ENCODE peak calls at places on chromosomes 11 and 22, in four cellular contexts. Z is aorta, N is heart left ventricle, Y is mucosa of descending colon. W is an unnamed sample. For H3K4me1 and H3K9me3, the result is how much of the 10 kb centered on the place peaks cover.

GRCh38 chr11:108933630-108934029 is 268.8 kb downstream of the DDX10 start:
- DNase-seq in Y (no peak), N (no peak), Z (no peak), W (no peak)

GRCh38 chr11:128802358-128802981 is 64.6 kb downstream of the KCNJ1 start:
- DNase-seq in Z (no peak), N (no peak), Y (peak), W (no peak)

GRCh38 chr11:45489281-45489906 is 176.0 kb downstream of the CHST1 start:
- DNase-seq in Y (no peak), Z (no peak), N (no peak), W (no peak)

GRCh38 chr11:116515666-116516184 is 257.1 kb downstream of the BUD13 start:
- DNase-seq in N (no peak), Z (no peak), Y (peak), W (no peak)

GRCh38 chr11:107695446-107695845 is 16.4 kb downstream of the SLN start:
- DNase-seq in N (no peak), Z (no peak), Y (no peak), W (no peak)

GRCh38 chr11:134562941-134563471 is 151.0 kb upstream of the B3GAT1 start:
- DNase-seq in Y (no peak), Z (peak), N (no peak), W (no peak)

GRCh38 chr11:17596310-17596669 is 49.2 kb downstream of the OTOG start:
- DNase-seq in Z (peak), N (peak), Y (no peak), W (no peak)

GRCh38 chr22:43002198-43002577 is 12.8 kb downstream of the PACSIN2 start:
- DNase-seq in Z (peak), N (no peak), Y (no peak), W (no peak)

GRCh38 chr11:117744471-117745280 is 52.3 kb downstream of the DSCAML1 start:
- DNase-seq in Y (no peak), N (no peak), Z (no peak), W (no peak)

GRCh38 chr22:44691796-44692661 is 10.0 kb upstream of the PRR5 start:
- DNase-seq in Z (peak), N (no peak), Y (no peak), W (no peak)

GRCh38 chr11:43787823-43788222 is 92.8 kb upstream of the ALKBH3 start:
- DNase-seq in Z (no peak), N (no peak), Y (no peak), W (no peak)

GRCh38 chr11:73949912-73950311 is 914 bp upstream of the DNAJB13 start:
- DNase-seq in N (no peak), Z (no peak), Y (no peak), W (no peak)

GRCh38 chr11:795638-796564 is 2.2 kb downstream of the SLC25A22 start:
- DNase-seq in Z (peak), N (peak), Y (peak), W (peak)

GRCh38 chr11:65114538-65115171 is 2.8 kb downstream of the ZNHIT2 start:
- DNase-seq in N (no peak), Y (no peak), Z (no peak), W (peak)

GRCh38 chr11:103794262-103794661 is 242.2 kb upstream of the DDI1 start:
- DNase-seq in Y (no peak), Z (no peak), N (no peak), W (no peak)

DNA sequence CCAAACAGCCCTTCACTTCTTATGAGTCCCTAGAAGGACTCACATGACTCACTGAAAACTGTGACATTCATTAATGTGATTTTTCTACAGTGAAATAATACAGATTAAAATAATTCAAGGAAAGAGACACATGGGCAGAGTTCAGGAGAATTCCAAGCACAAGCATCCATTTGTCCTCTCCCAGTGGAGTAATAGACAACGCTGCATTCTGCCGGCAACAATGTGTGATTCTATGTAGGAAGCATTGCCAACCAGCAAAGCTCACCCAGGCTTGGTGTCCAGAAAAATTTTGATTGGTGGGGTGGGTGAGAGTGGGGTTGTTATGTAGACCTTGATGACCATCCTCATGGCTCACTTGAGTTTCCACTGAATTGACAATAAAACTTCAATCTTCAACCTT is 123.9 kb downstream of the VPREB1 start:
- DNase-seq in Z (no peak), N (no peak), Y (no peak), W (no peak)
- H3K4me1 ChIP-seq in Z (under half), N (under half), Y (under half), W (under half)

DNA sequence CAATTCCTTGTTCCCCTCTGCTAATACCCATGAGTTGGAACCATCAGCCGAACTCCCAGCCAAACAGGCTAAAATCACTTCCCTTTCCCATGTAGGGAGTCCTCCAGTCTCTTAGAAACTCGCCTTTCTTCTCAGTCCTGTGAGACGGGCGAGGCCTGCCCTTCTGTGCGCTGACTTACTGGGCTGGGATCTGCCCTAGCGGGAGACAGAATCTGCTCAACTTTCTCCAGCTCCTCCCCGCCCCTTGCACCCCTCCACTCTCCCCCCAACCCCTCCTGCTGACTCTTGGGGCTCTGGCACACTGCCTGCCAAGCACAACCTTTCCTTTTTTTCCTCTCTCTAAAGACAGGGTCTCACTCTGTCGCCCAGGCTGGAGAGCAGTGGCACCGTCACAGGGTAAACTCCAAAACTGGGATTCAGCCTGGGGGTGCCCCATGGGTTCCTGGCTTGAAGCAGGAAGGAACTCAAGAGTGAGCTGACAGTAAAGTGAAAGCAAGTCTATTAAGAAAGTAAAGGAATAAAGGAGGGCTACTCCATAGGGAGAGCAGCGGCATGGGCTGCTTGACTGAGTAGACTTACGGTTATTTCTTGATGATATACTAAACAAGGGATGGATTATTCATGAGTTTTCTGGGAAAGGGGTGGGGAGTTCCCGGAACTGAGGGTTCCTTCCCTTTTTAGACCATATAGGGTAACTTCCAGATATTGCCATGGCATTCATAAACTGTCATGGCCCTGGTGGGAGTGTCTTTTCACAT is 53.1 kb upstream of the EMID1 start:
- DNase-seq in Y (peak), Z (peak), N (no peak), W (peak)
- H3K9me3 ChIP-seq in Y (under half), Z (under half), N (under half), W (under half)

DNA sequence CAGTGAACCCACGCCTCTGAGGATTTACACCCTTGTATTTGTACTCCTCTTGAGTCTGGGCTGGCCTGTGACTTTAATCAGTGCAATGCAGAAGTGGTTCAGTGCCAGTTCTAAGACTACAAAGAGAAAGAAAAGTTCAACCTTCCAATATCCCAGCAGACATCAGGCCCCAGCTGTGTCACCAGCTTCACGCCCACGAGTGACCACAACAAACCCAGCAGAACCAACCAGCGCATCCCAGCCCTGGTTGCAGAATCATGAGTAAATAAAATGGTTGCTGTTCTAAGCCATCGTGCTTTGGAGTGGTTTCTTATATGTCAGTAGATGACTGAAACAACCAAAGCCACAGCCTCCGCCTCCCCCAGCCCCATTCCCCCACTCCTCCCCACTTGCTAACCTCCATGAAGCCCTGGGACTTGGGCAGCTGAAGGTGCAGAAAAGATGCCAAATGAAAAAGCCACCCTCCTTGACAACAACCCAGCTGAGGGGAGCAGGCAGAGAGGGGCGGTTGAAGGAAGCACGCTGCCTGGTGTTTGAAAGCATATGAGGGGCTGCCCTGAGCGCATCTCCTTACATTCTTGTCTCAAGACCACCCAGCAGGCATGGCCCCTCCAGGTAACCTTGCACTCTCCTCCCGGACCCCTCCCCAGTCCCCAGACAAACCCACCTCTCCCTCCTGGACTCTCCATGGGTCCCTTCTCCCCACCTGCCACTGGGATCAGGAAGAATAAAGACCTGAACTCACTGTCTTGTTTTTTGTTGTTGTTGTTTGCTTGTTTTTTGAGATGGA is 20.9 kb downstream of the TSKU start:
- DNase-seq in N (no peak), Z (no peak), Y (no peak), W (no peak)
- H3K4me1 ChIP-seq in N (under half), Z (under half), Y (under half), W (under half)

GRCh38 chr11:123365955-123366354 is 64.1 kb upstream of the GRAMD1B start:
- DNase-seq in Z (no peak), Y (no peak), N (no peak), W (no peak)
- H3K9me3 ChIP-seq in Z (under half), Y (under half), N (under half), W (under half)

W was measured in pancreas.